ENCODE peak calls at places on chromosome 22, in four cellular contexts. M is tibial artery, N is HFF-Myc, K is foreskin fibroblast. G is an unnamed sample.
A peak's percentile ranks its signal among the peaks of the same experiment; 100 is the strongest.

GRCh38 chr22:40273319-40273718 is 73.0 kb upstream of the ADSL start:
- DNase-seq in M (no peak), N (no peak), K (no peak), G (no peak)

GRCh38 chr22:28379075-28379806 is 300.4 kb downstream of the TTC28 start:
- DNase-seq in K (no peak), M (no peak), N (no peak), G (no peak)

GRCh38 chr22:29306175-29306829 is at the start of gene GAS2L1:
- DNase-seq in M (peak; percentile 91), K (peak; percentile 82), N (peak; percentile 33), G (peak; percentile 88)

GRCh38 chr22:18987765-18988164 is 51.7 kb upstream of the PRODH start:
- DNase-seq in M (no peak), N (no peak), K (no peak), G (peak; percentile 48)

GRCh38 chr22:20026204-20026908 is 5.4 kb downstream of the TANGO2 start:
- DNase-seq in N (no peak), K (no peak), M (peak; percentile 41), G (no peak)

GRCh38 chr22:19325296-19325950 is 33.9 kb upstream of the CLTCL1 start:
- DNase-seq in N (no peak), M (no peak), K (peak; percentile 68), G (no peak)

GRCh38 chr22:19756288-19757128 is 4.1 kb upstream of the TBX1 start:
- DNase-seq in M (no peak), N (no peak), K (no peak), G (peak; percentile 58)

GRCh38 chr22:39999144-39999757 is 4.5 kb downstream of the FAM83F start:
- DNase-seq in K (no peak), N (no peak), M (no peak), G (no peak)

GRCh38 chr22:31584804-31585160 is 77.2 kb downstream of the PISD start:
- DNase-seq in N (no peak), M (no peak), K (no peak), G (no peak)

GRCh38 chr22:20566420-20567260 is 59.2 kb downstream of the MED15 start:
- DNase-seq in M (no peak), K (peak; percentile 92), N (no peak), G (no peak)

GRCh38 chr22:27327981-27328721 is 473.4 kb downstream of the MN1 start:
- DNase-seq in N (no peak), M (no peak), K (no peak), G (no peak)

GRCh38 chr22:45472426-45472825 is 30.3 kb upstream of the FBLN1 start:
- DNase-seq in K (no peak), N (no peak), M (peak; percentile 28), G (no peak)

GRCh38 chr22:17875156-17875555 is 100.9 kb upstream of the BID start:
- DNase-seq in K (no peak), N (no peak), M (no peak), G (peak; percentile 54)

GRCh38 chr22:46025973-46026906 is 49.3 kb upstream of the WNT7B start:
- DNase-seq in N (no peak), M (peak; percentile 60), K (no peak), G (no peak)

GRCh38 chr22:25876871-25877270 is 134.9 kb downstream of the MYO18B start:
- DNase-seq in M (no peak), K (no peak), N (no peak), G (no peak)

GRCh38 chr22:32267011-32267410 is 11.9 kb upstream of the SLC5A4 start:
- DNase-seq in N (no peak), M (no peak), K (no peak), G (no peak)

GRCh38 chr22:29503811-29504372 is 23.9 kb downstream of the NEFH start:
- DNase-seq in N (peak; percentile 37), K (peak; percentile 68), M (no peak), G (peak; percentile 59)

GRCh38 chr22:39725351-39726035 is 154.9 kb downstream of the CACNA1I start:
- DNase-seq in M (peak; percentile 32), N (no peak), K (no peak), G (no peak)

GRCh38 chr22:36277482-36278291 is 24.8 kb downstream of the APOL1 start:
- DNase-seq in M (peak; percentile 77), K (no peak), N (no peak), G (peak; percentile 60)

GRCh38 chr22:35777335-35777975 is 59.8 kb downstream of the APOL5 start:
- DNase-seq in K (peak; percentile 58), N (peak; percentile 19), M (no peak), G (no peak)

GRCh38 chr22:35072939-35073338 is 7.0 kb downstream of the ISX start:
- DNase-seq in N (no peak), M (no peak), K (no peak), G (no peak)

GRCh38 chr22:41951898-41952474 is at the start of gene SMIM45:
- DNase-seq in M (no peak), K (no peak), N (no peak), G (peak; percentile 97)

GRCh38 chr22:38824587-38824986 is 19.2 kb downstream of the NPTXR start:
- DNase-seq in N (peak; percentile 41), K (peak; percentile 60), M (no peak), G (no peak)

GRCh38 chr22:48369789-48370507 is 1457.7 kb downstream of the BRD1 start:
- DNase-seq in M (peak; percentile 37), K (no peak), N (no peak), G (no peak)

DNA sequence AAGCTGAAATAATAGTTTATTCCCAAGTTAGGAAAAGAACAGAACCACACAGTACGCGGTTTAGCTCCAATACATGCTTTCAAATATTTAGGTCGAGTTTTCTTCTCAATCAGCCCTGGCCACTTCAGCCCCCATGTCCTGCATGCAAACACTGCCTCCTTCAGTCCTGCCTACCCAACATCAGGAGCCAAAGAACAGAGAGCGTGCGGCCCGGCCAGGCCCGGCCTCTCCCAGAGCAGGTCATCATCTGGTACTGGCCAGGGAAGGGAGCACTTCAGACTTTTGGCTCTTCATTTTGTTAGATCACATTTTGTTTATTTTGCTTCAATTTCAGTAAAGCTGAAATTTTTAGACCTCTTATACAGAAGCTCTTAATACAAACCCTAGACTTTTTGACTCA is 6.7 kb downstream of the BRD1 start:
- DNase-seq in M (no peak), N (no peak), K (no peak), G (no peak)
- TF ChIP-seq CTCF in M (no peak), N (no peak), K (no peak), G (peak; percentile 6)

GRCh38 chr22:43110927-43111623 is 525 bp downstream of the BIK start:
- DNase-seq in N (no peak), M (no peak), K (no peak), G (no peak)

GRCh38 chr22:43114958-43115357 is 4.4 kb downstream of the BIK start:
- DNase-seq in N (no peak), M (no peak), K (no peak), G (no peak)

GRCh38 chr22:43110444-43110926 is at the start of gene BIK:
- DNase-seq in M (no peak), K (no peak), N (no peak), G (peak; percentile 71)

GRCh38 chr22:43116932-43117331 is 6.4 kb downstream of the BIK start:
- DNase-seq in M (no peak), N (no peak), K (no peak), G (no peak)

GRCh38 chr22:43113516-43114251 is 3.1 kb downstream of the BIK start:
- DNase-seq in N (no peak), M (no peak), K (no peak), G (no peak)
- H3K4me3 ChIP-seq in N (no peak overlapping the region), M (no peak overlapping the region), K (no peak overlapping the region), G (no peak overlapping the region)

GRCh38 chr22:22395230-22395629 is 113.3 kb downstream of the ZNF280B start:
- DNase-seq in M (no peak), K (no peak), N (no peak), G (no peak)

GRCh38 chr22:22397292-22397870 is 111.2 kb downstream of the ZNF280B start:
- DNase-seq in M (no peak), N (no peak), K (peak; percentile 14), G (no peak)

GRCh38 chr22:22392131-22392530 is 116.4 kb downstream of the ZNF280B start:
- DNase-seq in K (no peak), N (no peak), M (no peak), G (no peak)

GRCh38 chr22:22396741-22397291 is 111.7 kb downstream of the ZNF280B start:
- DNase-seq in M (no peak), N (no peak), K (no peak), G (no peak)

DNA sequence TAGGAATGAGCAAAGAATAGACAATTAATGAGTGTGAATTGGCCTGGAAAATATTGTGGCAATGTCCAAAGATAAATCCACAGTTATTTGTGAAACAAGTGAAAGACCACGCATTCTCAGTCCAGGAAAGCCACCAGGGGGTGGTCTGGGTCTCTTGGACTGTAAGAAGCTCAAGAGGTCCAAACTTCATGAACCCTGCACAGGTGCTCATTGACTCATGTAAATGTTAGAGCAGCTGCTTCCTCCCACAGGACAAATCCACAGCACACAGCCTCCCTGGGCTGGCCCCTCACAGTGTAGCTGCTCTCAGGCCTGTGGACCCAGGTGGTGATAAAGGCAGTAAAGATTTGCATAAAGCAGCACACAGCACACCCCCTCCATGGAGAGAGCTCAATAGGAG is 114.0 kb downstream of the ZNF280B start:
- DNase-seq in K (no peak), N (no peak), M (no peak), G (no peak)
- TF ChIP-seq CTCF in K (no peak), N (no peak), M (no peak), G (no peak)

DNA sequence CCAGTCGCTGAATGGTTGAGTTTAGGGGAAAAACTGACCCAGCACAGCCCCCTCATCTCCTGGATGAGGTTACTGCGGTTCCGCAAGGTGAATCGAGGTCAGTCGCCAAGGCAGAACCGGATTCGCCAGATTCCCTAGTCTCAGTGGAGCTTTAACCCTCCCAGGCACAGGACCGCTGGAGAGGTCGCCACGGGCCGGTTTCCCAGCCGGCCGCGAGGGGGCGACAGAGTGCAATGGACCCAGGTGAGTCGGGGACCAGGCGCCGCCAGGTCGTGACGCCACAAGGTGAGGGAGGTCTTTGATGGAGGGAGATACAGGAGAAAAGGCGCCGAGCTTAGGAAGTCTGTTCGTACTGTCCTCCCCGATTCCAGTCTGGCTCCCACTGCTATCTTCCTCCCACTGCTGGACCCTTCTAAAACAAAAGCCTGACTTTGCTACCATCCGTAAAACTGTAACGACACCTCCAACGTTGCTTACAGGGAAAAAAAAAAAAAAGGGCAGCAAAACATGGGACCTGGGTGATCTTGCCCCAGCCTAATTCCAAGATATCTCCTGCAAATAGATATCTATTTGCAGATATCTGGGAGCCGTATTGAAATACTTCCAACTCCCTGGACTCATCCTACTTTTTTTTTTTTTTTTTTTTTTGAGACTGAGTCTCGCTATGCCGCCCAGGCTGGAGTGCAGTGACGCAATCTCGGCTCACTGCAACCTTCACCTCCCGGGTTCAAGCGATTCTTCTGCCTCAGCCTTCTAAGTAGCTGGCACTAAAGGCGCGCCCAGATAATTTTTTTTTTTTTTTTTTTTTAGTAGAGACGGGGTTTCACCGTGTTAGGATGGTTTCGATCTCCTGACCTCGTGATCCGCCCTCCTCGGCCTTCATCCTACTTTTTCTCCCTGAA is 1.4 kb upstream of the GGA1 start:
- DNase-seq in K (no peak), N (no peak), M (peak; percentile 85), G (peak; percentile 85)
- H3K4me3 ChIP-seq in K (peak overlapping the region; percentile 32), N (peak overlapping the region; percentile 88), M (peak overlapping the region; percentile 77), G (peak overlapping the region; percentile 51)

GRCh38 chr22:24270556-24271405 is at the start of gene SPECC1L:
- DNase-seq in N (no peak), K (peak; percentile 91), M (peak; percentile 97), G (peak; percentile 95)
- TF ChIP-seq CTCF in N (no peak), K (no peak), M (peak; percentile 13), G (no peak)